ENCODE peak calls at places on chromosomes 2 and 18, in ten cellular contexts. M, B, E, G, T, K, D, Q, Y and S are unnamed samples.

GRCh38 chr18:67007085-67007484 is 403.2 kb upstream of the CDH19 start:
- DNase-seq in G (no peak), B (no peak), Q (no peak), K (no peak), T (no peak), Y (no peak), D (no peak), M (no peak), E (no peak), S (no peak)

GRCh38 chr2:30147196-30147714 is 448 bp downstream of the YPEL5 start:
- DNase-seq in Q (peak; percentile 30), Y (no peak), E (no peak), T (no peak), D (peak; percentile 93), M (no peak), B (no peak), G (peak; percentile 45), K (no peak), S (no peak)

GRCh38 chr2:190875881-190876280 is 4.7 kb upstream of the GLS start:
- DNase-seq in T (no peak), D (no peak), E (no peak), Q (no peak), Y (no peak), M (no peak), K (no peak), B (no peak), G (no peak), S (no peak)

GRCh38 chr2:218230882-218231281 is 13.9 kb downstream of the ARPC2 start:
- DNase-seq in T (peak; percentile 35), Q (peak; percentile 56), K (peak; percentile 59), B (peak; percentile 70), M (no peak), E (no peak), Y (no peak), D (no peak), G (peak; percentile 59), S (no peak)

GRCh38 chr2:216773072-216773471 is 77.7 kb upstream of the IGFBP5 start:
- DNase-seq in K (no peak), Y (no peak), M (peak; percentile 72), E (no peak), B (no peak), T (no peak), G (peak; percentile 73), D (no peak), Q (no peak), S (no peak)

GRCh38 chr2:16709769-16710168 is 44.1 kb upstream of the CYRIA start:
- DNase-seq in Y (no peak), G (no peak), K (no peak), E (no peak), T (no peak), B (no peak), Q (no peak), D (no peak), M (no peak), S (no peak)

GRCh38 chr2:157989227-157989626 is 112.4 kb upstream of the UPP2 start:
- DNase-seq in E (no peak), Q (no peak), T (no peak), G (no peak), D (no peak), B (no peak), K (no peak), Y (no peak), M (no peak), S (no peak)

GRCh38 chr18:25895518-25895917 is 194.9 kb downstream of the SS18 start:
- DNase-seq in Y (no peak), M (no peak), D (no peak), Q (no peak), T (no peak), K (no peak), B (no peak), G (no peak), E (no peak), S (no peak)

GRCh38 chr2:176454893-176455810 is 185.9 kb downstream of the MTX2 start:
- DNase-seq in B (peak; percentile 58), Y (peak; percentile 92), E (peak; percentile 78), K (peak; percentile 91), G (peak; percentile 77), Q (peak; percentile 87), M (peak; percentile 92), D (no peak), T (peak; percentile 31), S (peak; percentile 96)

GRCh38 chr2:105380432-105381118 is 18.3 kb downstream of the FHL2 start:
- DNase-seq in Q (no peak), T (no peak), M (no peak), E (no peak), K (no peak), Y (no peak), D (no peak), B (no peak), G (no peak), S (no peak)

GRCh38 chr2:45001629-45002385 is 7.4 kb downstream of the SIX2 start:
- DNase-seq in M (no peak), Y (no peak), Q (no peak), E (no peak), B (no peak), K (no peak), T (no peak), G (no peak), D (peak; percentile 14), S (no peak)

GRCh38 chr2:158507679-158508078 is 50.9 kb downstream of the PKP4 start:
- DNase-seq in Y (no peak), Q (no peak), K (no peak), M (no peak), D (no peak), B (no peak), G (no peak), T (no peak), E (no peak), S (peak; percentile 21)

GRCh38 chr2:211132046-211132445 is 575.6 kb downstream of the CPS1 start:
- DNase-seq in B (no peak), D (no peak), T (no peak), E (no peak), Y (no peak), M (no peak), G (no peak), Q (no peak), K (no peak), S (no peak)

GRCh38 chr2:146952691-146953090 is 892.1 kb upstream of the ACVR2A start:
- DNase-seq in B (no peak), K (no peak), T (no peak), M (no peak), E (no peak), Q (no peak), Y (no peak), D (no peak), G (no peak), S (no peak)

GRCh38 chr2:100242891-100243670 is 79.2 kb downstream of the LONRF2 start:
- DNase-seq in B (peak; percentile 45), Y (peak; percentile 68), K (peak; percentile 61), Q (peak; percentile 74), E (no peak), D (no peak), M (peak; percentile 84), T (peak; percentile 43), G (peak; percentile 72), S (no peak)

GRCh38 chr2:15149063-15149462 is 412.1 kb downstream of the NBAS start:
- DNase-seq in G (no peak), Q (no peak), Y (no peak), E (no peak), K (no peak), M (no peak), D (no peak), T (no peak), B (no peak), S (no peak)

GRCh38 chr2:6493266-6493665 is 372.4 kb downstream of the CMPK2 start:
- DNase-seq in E (no peak), G (no peak), D (no peak), K (no peak), B (no peak), Q (no peak), Y (no peak), T (no peak), M (no peak), S (no peak)

GRCh38 chr2:146579154-146579930 is 1265.5 kb upstream of the ACVR2A start:
- DNase-seq in E (no peak), M (no peak), K (no peak), Q (no peak), G (no peak), T (peak; percentile 4), Y (no peak), D (no peak), B (peak; percentile 44), S (no peak)

GRCh38 chr2:201985740-201986735 is 47.6 kb upstream of the FZD7 start:
- DNase-seq in B (peak; percentile 27), E (no peak), G (no peak), Y (no peak), K (no peak), Q (peak; percentile 27), M (no peak), T (no peak), D (no peak), S (no peak)
- TF ChIP-seq EP300 in B (no peak), E (no peak), G (no peak), Y (no peak), K (no peak), Q (no peak), M (no peak), T (no peak), D (no peak), S (no peak)

GRCh38 chr2:206328979-206329378 is 54.5 kb downstream of the ZDBF2 start:
- DNase-seq in G (no peak), Q (no peak), D (no peak), E (no peak), M (no peak), B (no peak), K (no peak), T (no peak), Y (no peak), S (no peak)
- TF ChIP-seq EP300 in G (no peak), Q (no peak), D (no peak), E (no peak), M (no peak), B (no peak), K (no peak), T (no peak), Y (no peak), S (no peak)

DNA sequence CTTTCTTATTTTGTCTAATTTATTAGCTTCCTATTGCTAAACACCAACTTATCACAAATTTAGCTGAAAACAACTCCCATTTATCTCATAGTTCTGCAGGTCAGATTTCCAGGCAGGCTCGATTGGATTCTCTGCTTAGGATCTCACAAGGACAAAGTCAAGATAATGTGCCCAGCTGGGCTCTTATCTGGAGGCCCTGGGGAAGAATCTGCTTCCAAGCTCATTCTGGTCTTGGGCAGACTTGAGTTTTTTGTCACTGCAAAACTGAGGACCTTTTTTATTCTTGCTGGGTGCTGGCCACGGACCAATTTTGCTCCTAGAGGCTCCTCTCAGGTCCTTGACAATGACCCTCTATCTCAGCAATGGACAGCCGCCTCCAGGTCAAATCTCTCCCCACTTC is 215.5 kb downstream of the TRIB2 start:
- DNase-seq in M (no peak), Y (peak; percentile 40), E (no peak), K (no peak), B (no peak), G (peak; percentile 22), Q (no peak), T (no peak), D (no peak), S (no peak)
- TF ChIP-seq EP300 in M (no peak), Y (no peak), E (no peak), K (no peak), B (no peak), G (no peak), Q (no peak), T (no peak), D (no peak), S (no peak)

DNA sequence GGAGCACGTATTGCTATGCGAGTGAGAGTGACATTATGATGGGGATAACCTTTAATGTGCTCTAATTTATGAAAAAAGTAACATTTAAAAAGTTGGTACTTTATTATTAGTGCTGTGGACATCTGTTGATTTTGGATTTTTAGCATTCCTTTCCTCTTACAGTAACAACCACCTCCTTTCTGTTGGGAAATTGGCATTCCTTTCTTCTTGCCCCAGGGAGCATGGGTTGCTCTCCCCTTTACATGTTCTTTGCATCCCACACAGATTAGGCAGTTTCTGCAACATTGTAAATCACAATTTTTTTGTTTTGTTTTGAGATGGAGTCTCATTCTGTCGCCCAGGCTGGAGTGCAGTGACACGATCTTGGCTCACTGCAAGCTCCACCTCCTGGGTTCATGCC is 300.2 kb downstream of the LPIN1 start:
- DNase-seq in K (no peak), B (no peak), Y (no peak), G (no peak), D (no peak), Q (no peak), M (no peak), T (no peak), E (no peak), S (no peak)
- TF ChIP-seq EP300 in K (no peak), B (no peak), Y (no peak), G (no peak), D (no peak), Q (no peak), M (no peak), T (no peak), E (no peak), S (no peak)